ENCODE peak calls at places on chromosome 1, in ten cellular contexts. T is epithelial cell of esophagus; R is nephron progenitor cell; M is CD8-positive, alpha-beta T cell; Y is neural crest cell; X is fibroblast of pulmonary artery; S is NB4; J is Peyer's patch; C is psoas muscle; V is foreskin fibroblast. D is an unnamed sample.

GRCh38 chr1:110638062-110638461 is 31.9 kb upstream of the KCNA2 start:
- DNase-seq in X (no peak), J (no peak), R (no peak), T (no peak), M (no peak), V (no peak), Y (no peak), C (no peak), S (no peak), D (no peak)

GRCh38 chr1:44594871-44595735 is 79.2 kb downstream of the TMEM53 start:
- DNase-seq in V (no peak), Y (peak; percentile 94), J (peak; percentile 89), R (peak; percentile 95), M (peak; percentile 81), C (peak; percentile 79), T (peak; percentile 63), X (peak; percentile 54), S (peak; percentile 67), D (peak; percentile 74)

GRCh38 chr1:41365772-41366427 is 4.7 kb downstream of the FOXO6 start:
- DNase-seq in R (no peak), V (no peak), X (no peak), C (no peak), J (no peak), M (no peak), Y (no peak), T (no peak), S (peak; percentile 41), D (no peak)

GRCh38 chr1:39657923-39658485 is 13.9 kb downstream of the NT5C1A start:
- DNase-seq in S (peak; percentile 82), V (no peak), X (peak; percentile 81), R (peak; percentile 79), M (peak; percentile 61), C (peak; percentile 74), Y (peak; percentile 72), T (peak; percentile 70), J (peak; percentile 81), D (peak; percentile 35)

GRCh38 chr1:41681331-41682136 is 197.1 kb upstream of the EDN2 start:
- DNase-seq in T (peak; percentile 63), Y (no peak), J (no peak), S (no peak), M (no peak), C (no peak), R (no peak), X (no peak), V (peak; percentile 87), D (no peak)

GRCh38 chr1:55214214-55214902 is 806 bp downstream of the USP24 start:
- DNase-seq in J (peak; percentile 82), Y (peak; percentile 43), C (peak; percentile 58), T (no peak), R (peak; percentile 70), S (peak; percentile 75), M (peak; percentile 38), X (no peak), V (no peak), D (peak; percentile 58)

GRCh38 chr1:234955107-234955731 is 173.4 kb downstream of the TOMM20 start:
- DNase-seq in C (peak; percentile 68), S (peak; percentile 97), M (peak; percentile 29), R (peak; percentile 62), J (peak; percentile 86), Y (no peak), V (no peak), X (peak; percentile 60), T (no peak), D (no peak)

GRCh38 chr1:1213153-1213918 is 617 bp downstream of the TNFRSF4 start:
- DNase-seq in R (no peak), T (no peak), J (peak; percentile 74), M (peak; percentile 35), X (no peak), V (no peak), S (peak; percentile 75), C (peak; percentile 31), Y (no peak), D (no peak)

GRCh38 chr1:201447911-201448871 is 20.8 kb downstream of the PHLDA3 start:
- DNase-seq in X (peak; percentile 82), R (peak; percentile 80), C (peak; percentile 82), T (peak; percentile 89), Y (peak; percentile 73), S (peak; percentile 66), J (peak; percentile 86), V (no peak), M (peak; percentile 56), D (peak; percentile 30)

GRCh38 chr1:53127546-53127945 is 14.9 kb downstream of the SLC1A7 start:
- DNase-seq in M (peak; percentile 17), S (peak; percentile 17), Y (no peak), R (no peak), V (no peak), J (peak; percentile 33), T (no peak), X (no peak), C (no peak), D (no peak)

DNA sequence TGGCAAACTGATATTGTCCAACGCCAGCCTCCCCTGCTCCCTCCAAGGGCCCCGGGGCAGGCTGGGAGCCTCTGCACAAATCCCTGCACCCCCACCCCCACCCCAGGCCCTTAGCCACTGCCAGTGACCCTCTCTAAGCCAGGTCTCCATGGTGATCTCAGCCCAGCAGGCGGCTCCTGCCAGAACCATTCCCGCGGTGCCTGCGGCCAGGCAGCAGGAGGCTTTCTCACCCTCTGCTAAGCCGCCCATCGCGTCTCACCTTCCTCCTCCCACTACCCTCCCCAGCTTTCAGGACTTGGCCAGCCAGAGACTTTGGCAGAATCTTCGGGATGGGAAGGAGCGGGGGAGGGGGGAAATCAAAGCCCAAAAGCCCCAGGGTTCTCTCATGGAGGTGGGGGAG is 46.8 kb upstream of the WASF2 start:
- DNase-seq in T (peak; percentile 51), C (no peak), M (no peak), V (peak; percentile 63), J (no peak), R (peak; percentile 51), S (no peak), X (peak; percentile 76), Y (no peak), D (no peak)
- TF ChIP-seq CTCF in T (no peak), C (no peak), M (no peak), V (no peak), J (no peak), R (no peak), S (no peak), X (no peak), Y (no peak), D (no peak)

DNA sequence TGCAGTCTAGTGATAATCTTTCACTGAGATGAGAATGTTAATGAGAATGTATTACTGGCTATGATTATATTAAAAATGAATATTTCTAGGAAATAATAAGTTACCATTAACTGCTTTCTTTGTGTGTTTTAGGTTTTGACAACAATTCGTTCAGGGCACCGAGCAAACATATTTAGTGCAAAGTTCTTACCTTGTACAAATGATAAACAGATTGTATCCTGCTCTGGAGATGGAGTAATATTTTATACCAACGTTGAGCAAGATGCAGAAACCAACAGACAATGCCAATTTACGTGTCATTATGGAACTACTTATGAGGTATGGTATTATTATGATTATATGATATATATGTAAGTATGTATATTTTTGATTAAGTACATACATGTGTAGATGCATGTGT is 37.8 kb upstream of the MPC2 start:
- DNase-seq in V (no peak), R (no peak), M (no peak), T (no peak), Y (no peak), S (no peak), J (no peak), C (no peak), X (no peak), D (no peak)
- TF ChIP-seq CTCF in V (no peak), R (no peak), M (no peak), T (no peak), Y (no peak), S (no peak), J (no peak), C (no peak), X (no peak), D (no peak)

GRCh38 chr1:152777510-152778137 is 2.7 kb downstream of the LCE1F start:
- DNase-seq in S (peak; percentile 41), X (no peak), T (peak; percentile 61), V (no peak), M (no peak), J (no peak), C (no peak), Y (no peak), R (no peak), D (no peak)
- TF ChIP-seq CTCF in S (peak; percentile 71), X (no peak), T (peak; percentile 73), V (no peak), M (no peak), J (no peak), C (no peak), Y (no peak), R (no peak), D (no peak)

DNA sequence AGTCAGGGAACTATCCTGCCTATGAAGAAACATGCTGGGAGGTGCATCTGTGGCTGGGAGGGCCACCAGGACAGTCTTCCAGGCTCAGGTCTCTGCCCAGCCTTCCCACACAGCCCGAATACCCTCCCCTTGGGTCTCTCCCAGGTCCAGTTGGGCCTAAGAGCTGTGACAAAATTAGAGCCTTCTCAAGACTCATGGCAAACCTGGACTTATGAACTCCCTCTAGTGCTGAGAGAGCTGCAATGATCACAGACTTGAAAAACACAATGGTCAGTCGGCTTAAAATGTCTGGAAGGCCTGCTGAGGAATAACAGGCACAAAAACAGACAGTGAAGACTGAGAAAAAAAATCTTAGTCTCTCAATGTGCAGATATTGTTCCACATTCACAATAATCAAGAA is 325.1 kb downstream of the BRINP2 start:
- DNase-seq in T (no peak), V (no peak), Y (no peak), X (no peak), M (no peak), J (no peak), S (no peak), R (no peak), C (no peak), D (no peak)
- TF ChIP-seq CTCF in T (no peak), V (no peak), Y (no peak), X (no peak), M (no peak), J (no peak), S (no peak), R (no peak), C (no peak), D (no peak)

GRCh38 chr1:11881749-11882441 is 23.1 kb upstream of the NPPB start:
- DNase-seq in C (no peak), X (no peak), J (no peak), V (no peak), Y (no peak), S (peak; percentile 35), T (no peak), R (no peak), M (no peak), D (no peak)
- TF ChIP-seq CTCF in C (no peak), X (no peak), J (no peak), V (no peak), Y (no peak), S (no peak), T (no peak), R (no peak), M (no peak), D (no peak)